ENCODE peak calls at places on chromosomes 1 and 21, in four cellular contexts. S is stimulated activated CD8-positive, alpha-beta memory T cell treated with anti-CD3 and anti-CD28 coated beads, Interleukin-4, amount 100 ng/mL, for 24 hours; E is T follicular helper cell; W is stimulated activated CD4-positive, alpha-beta T cell treated with anti-CD3 and anti-CD28 coated beads, Interleukin-1b, Interleukin-23, amount 100 ng/mL, for 4 hours. F is an unnamed sample.

GRCh38 chr1:182283746-182284544 is 107.6 kb downstream of the GLUL start:
- DNase-seq in S (no peak), E (no peak), W (no peak), F (no peak)

GRCh38 chr1:32393832-32394140 is 455 bp downstream of the BSDC1 start:
- DNase-seq in S (peak), E (peak), W (peak), F (no peak)

GRCh38 chr21:29164330-29164942 is 34.0 kb downstream of the MAP3K7CL start:
- DNase-seq in S (no peak), E (no peak), W (no peak), F (no peak)

GRCh38 chr1:151553659-151554058 is 13.6 kb downstream of the TUFT1 start:
- DNase-seq in S (no peak), E (no peak), W (no peak), F (no peak)

GRCh38 chr1:85502171-85502570 is 37.2 kb upstream of the DDAH1 start:
- DNase-seq in S (no peak), E (no peak), W (no peak), F (no peak)

GRCh38 chr21:39114871-39115658 is 68.2 kb downstream of the PSMG1 start:
- DNase-seq in S (no peak), E (no peak), W (no peak), F (no peak)

GRCh38 chr1:235990376-235990795 is 74.5 kb downstream of the NID1 start:
- DNase-seq in S (no peak), E (no peak), W (no peak), F (no peak)

GRCh38 chr1:229342902-229343587 is at the start of gene CCSAP:
- DNase-seq in S (peak), E (peak), W (peak), F (peak)

GRCh38 chr1:208606976-208607375 is 362.8 kb upstream of the PLXNA2 start:
- DNase-seq in S (no peak), E (no peak), W (no peak), F (no peak)

GRCh38 chr1:40039245-40039756 is 1.2 kb upstream of the CAP1 start:
- DNase-seq in S (no peak), E (no peak), W (no peak), F (no peak)

GRCh38 chr21:35138665-35139381 is 89.7 kb upstream of the RUNX1 start:
- DNase-seq in S (peak), E (peak), W (peak), F (no peak)

GRCh38 chr21:34802180-34802899 is 133.5 kb downstream of the CLIC6 start:
- DNase-seq in S (no peak), E (no peak), W (no peak), F (no peak)

GRCh38 chr1:147762233-147763024 is 2.0 kb upstream of the GJA5 start:
- DNase-seq in S (no peak), E (no peak), W (no peak), F (no peak)

GRCh38 chr1:108057536-108057935 is 92.6 kb upstream of the VAV3 start:
- DNase-seq in S (no peak), E (no peak), W (no peak), F (no peak)

GRCh38 chr1:19003371-19004290 is 47.2 kb upstream of the IFFO2 start:
- DNase-seq in S (no peak), E (no peak), W (no peak), F (no peak)

GRCh38 chr1:19397217-19397945 is 85.3 kb downstream of the SLC66A1 start:
- DNase-seq in S (no peak), E (no peak), W (no peak), F (no peak)

GRCh38 chr1:29195875-29196274 is 14.2 kb upstream of the SRSF4 start:
- DNase-seq in S (no peak), E (no peak), W (no peak), F (no peak)

GRCh38 chr21:15289246-15289645 is 224.4 kb upstream of the NRIP1 start:
- DNase-seq in S (no peak), E (no peak), W (no peak), F (no peak)

GRCh38 chr1:202752799-202753198 is 42.5 kb upstream of the SYT2 start:
- DNase-seq in S (no peak), E (no peak), W (no peak), F (no peak)

GRCh38 chr1:68594851-68595250 is 98.0 kb upstream of the DEPDC1 start:
- DNase-seq in S (no peak), E (no peak), W (no peak), F (no peak)

GRCh38 chr1:115330480-115331013 is 7.5 kb downstream of the NGF start:
- DNase-seq in S (no peak), E (no peak), W (no peak), F (no peak)

GRCh38 chr1:106498238-106498637 is 558.2 kb upstream of the PRMT6 start:
- DNase-seq in S (no peak), E (no peak), W (no peak), F (no peak)

GRCh38 chr1:116496380-116496779 is 74.4 kb downstream of the CD58 start:
- DNase-seq in S (no peak), E (no peak), W (no peak), F (no peak)

GRCh38 chr1:38228718-38229117 is 182.1 kb upstream of the POU3F1 start:
- DNase-seq in S (no peak), E (no peak), W (no peak), F (no peak)